ENCODE peak calls at places on chromosomes 1 and 21, in nine cellular contexts. F is colonic mucosa; C is Peyer's patch; Q is A673; N is astrocyte of the spinal cord; I is CD8-positive, alpha-beta T cell; Z is cardiac fibroblast; E is epithelial cell of esophagus; W is fibroblast of pulmonary artery. A is an unnamed sample.

GRCh38 chr1:64624859-64625258 is 120.0 kb upstream of the RAVER2 start:
- DNase-seq in F (no peak), C (no peak), Q (no peak), N (peak), I (no peak), Z (no peak), E (no peak), W (no peak), A (no peak)

GRCh38 chr1:18949689-18950414 is 6.6 kb downstream of the IFFO2 start:
- DNase-seq in F (no peak), C (no peak), Q (peak), N (peak), I (no peak), Z (peak), E (peak), W (peak), A (peak)

GRCh38 chr1:189658381-189658780 is 819.3 kb downstream of the BRINP3 start:
- DNase-seq in F (no peak), C (no peak), Q (peak), N (no peak), I (no peak), Z (no peak), E (peak), W (no peak), A (no peak)

GRCh38 chr21:46320331-46320801 is 3.3 kb downstream of the C21orf58 start:
- DNase-seq in F (no peak), C (no peak), Q (no peak), N (no peak), I (no peak), Z (no peak), E (no peak), W (no peak), A (no peak)

GRCh38 chr1:206579747-206580437 is 32.4 kb downstream of the EIF2D start:
- DNase-seq in F (peak), C (peak), Q (no peak), N (peak), I (peak), Z (peak), E (no peak), W (no peak), A (peak)

GRCh38 chr1:101244842-101245574 is 8.2 kb downstream of the S1PR1 start:
- DNase-seq in F (no peak), C (no peak), Q (no peak), N (no peak), I (no peak), Z (no peak), E (no peak), W (no peak), A (no peak)

GRCh38 chr1:171841931-171842723 is 829 bp downstream of the DNM3 start:
- DNase-seq in F (peak), C (no peak), Q (no peak), N (no peak), I (no peak), Z (no peak), E (peak), W (no peak), A (peak)

GRCh38 chr1:235293322-235293942 is 34.5 kb downstream of the ARID4B start:
- DNase-seq in F (no peak), C (no peak), Q (no peak), N (no peak), I (no peak), Z (no peak), E (no peak), W (no peak), A (no peak)

GRCh38 chr1:28091043-28091781 is 2.8 kb upstream of the EYA3 start:
- DNase-seq in F (peak), C (peak), Q (peak), N (peak), I (peak), Z (peak), E (peak), W (peak), A (peak)

GRCh38 chr1:203144661-203145060 is 17.1 kb downstream of the ADORA1 start:
- DNase-seq in F (no peak), C (no peak), Q (no peak), N (no peak), I (no peak), Z (peak), E (no peak), W (peak), A (peak)

GRCh38 chr21:45326169-45326833 is 38.6 kb upstream of the POFUT2 start:
- DNase-seq in F (no peak), C (peak), Q (peak), N (no peak), I (no peak), Z (no peak), E (no peak), W (peak), A (peak)

GRCh38 chr1:26360051-26360806 is 6.3 kb upstream of the CRYBG2 start:
- DNase-seq in F (no peak), C (no peak), Q (no peak), N (no peak), I (peak), Z (no peak), E (peak), W (no peak), A (no peak)

GRCh38 chr1:175221548-175222175 is 29.1 kb upstream of the KIAA0040 start:
- DNase-seq in F (peak), C (no peak), Q (no peak), N (no peak), I (no peak), Z (peak), E (peak), W (peak), A (no peak)

GRCh38 chr1:5189384-5189783 is 535.0 kb downstream of the AJAP1 start:
- DNase-seq in F (no peak), C (no peak), Q (no peak), N (no peak), I (no peak), Z (no peak), E (no peak), W (no peak), A (no peak)

GRCh38 chr1:159429074-159429861 is 2.7 kb upstream of the OR10J4 start:
- DNase-seq in F (no peak), C (no peak), Q (no peak), N (peak), I (no peak), Z (peak), E (peak), W (peak), A (peak)

GRCh38 chr1:51048021-51048420 is 54.0 kb upstream of the C1orf185 start:
- DNase-seq in F (no peak), C (no peak), Q (no peak), N (no peak), I (no peak), Z (no peak), E (no peak), W (no peak), A (no peak)

GRCh38 chr1:59543211-59543668 is 246.3 kb downstream of the FGGY start:
- DNase-seq in F (no peak), C (no peak), Q (no peak), N (no peak), I (no peak), Z (no peak), E (no peak), W (no peak), A (no peak)

GRCh38 chr21:32112194-32112593 is 166.7 kb downstream of the MIS18A start:
- DNase-seq in F (no peak), C (no peak), Q (no peak), N (no peak), I (no peak), Z (no peak), E (no peak), W (no peak), A (no peak)

GRCh38 chr1:40774266-40774998 is 9.2 kb upstream of the KCNQ4 start:
- DNase-seq in F (peak), C (peak), Q (peak), N (peak), I (peak), Z (peak), E (peak), W (peak), A (no peak)

GRCh38 chr1:231778009-231778719 is 151.6 kb downstream of the DISC1 start:
- DNase-seq in F (peak), C (no peak), Q (no peak), N (peak), I (no peak), Z (peak), E (peak), W (peak), A (peak)

GRCh38 chr1:182087951-182088350 is 26.4 kb upstream of the ZNF648 start:
- DNase-seq in F (no peak), C (no peak), Q (no peak), N (no peak), I (no peak), Z (no peak), E (peak), W (no peak), A (no peak)

GRCh38 chr1:63112155-63112914 is 210.0 kb upstream of the FOXD3 start:
- DNase-seq in F (no peak), C (no peak), Q (peak), N (peak), I (no peak), Z (peak), E (peak), W (peak), A (peak)

GRCh38 chr21:45259206-45259795 is 28.4 kb downstream of the POFUT2 start:
- DNase-seq in F (no peak), C (no peak), Q (no peak), N (no peak), I (no peak), Z (no peak), E (no peak), W (no peak), A (no peak)

DNA sequence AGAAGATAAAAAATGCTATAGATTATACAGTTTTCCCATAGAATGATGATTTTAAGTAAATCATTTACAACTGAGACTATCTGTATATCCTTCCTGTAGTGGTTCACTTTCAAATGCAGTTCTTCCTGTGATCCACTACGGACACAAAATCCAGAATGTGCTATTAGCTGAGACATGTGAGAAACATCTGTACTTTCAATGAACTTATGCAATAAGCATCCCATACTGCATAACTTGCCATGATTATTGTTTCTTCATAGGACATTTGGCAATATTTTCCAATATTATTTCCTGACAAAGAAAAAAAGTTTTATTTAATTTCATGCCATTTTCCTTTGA is 83.5 kb upstream of the PRDX6 start:
- DNase-seq in F (no peak), C (no peak), Q (no peak), N (peak), I (no peak), Z (peak), E (peak), W (peak), A (peak)
- H3K4me3 ChIP-seq in F (no peak), C (no peak), Q (no peak), N (no peak), I (no peak), Z (no peak), E (no peak), W (no peak), A (no peak)

GRCh38 chr1:201568859-201569294 is 29.9 kb downstream of the NAV1 start:
- DNase-seq in F (no peak), C (no peak), Q (no peak), N (no peak), I (no peak), Z (no peak), E (no peak), W (no peak), A (no peak)
- TF ChIP-seq CTCF in F (no peak), C (no peak), Q (no peak), N (no peak), I (no peak), Z (no peak), E (no peak), W (no peak), A (no peak)

DNA sequence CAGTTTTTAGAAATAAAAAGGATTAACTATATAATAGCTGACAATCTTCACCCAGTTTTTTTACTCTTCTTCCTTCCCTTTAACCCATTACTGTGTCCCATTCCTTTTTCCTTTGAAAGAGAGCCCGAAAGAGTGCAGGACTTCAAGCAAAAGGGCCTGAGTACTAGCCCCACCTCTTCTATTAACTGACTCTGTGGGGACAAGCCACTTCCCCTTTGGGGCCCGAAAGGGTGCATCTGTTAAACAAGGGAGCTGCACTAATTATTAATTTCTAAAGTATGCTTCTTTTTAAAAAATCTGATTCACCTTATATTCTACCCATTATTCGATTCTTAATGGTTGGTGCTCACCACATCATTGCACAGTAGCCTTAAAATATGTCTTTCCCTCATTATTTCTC is 3.3 kb downstream of the USP24 start:
- DNase-seq in F (no peak), C (no peak), Q (no peak), N (no peak), I (no peak), Z (no peak), E (no peak), W (no peak), A (no peak)
- H3K4me3 ChIP-seq in F (no peak), C (peak), Q (no peak), N (no peak), I (peak), Z (no peak), E (no peak), W (no peak), A (no peak)

GRCh38 chr1:45339694-45340558 is at the start of the genes MUTYH and TOE1:
- DNase-seq in F (peak), C (peak), Q (peak), N (peak), I (peak), Z (peak), E (peak), W (peak), A (peak)
- TF ChIP-seq CTCF in F (no peak), C (no peak), Q (no peak), N (no peak), I (no peak), Z (no peak), E (no peak), W (no peak), A (no peak)

GRCh38 chr1:46298387-46298786 is 5.0 kb downstream of the LRRC41 start:
- DNase-seq in F (no peak), C (no peak), Q (no peak), N (no peak), I (no peak), Z (no peak), E (no peak), W (no peak), A (no peak)
- H3K4me3 ChIP-seq in F (no peak), C (no peak), Q (no peak), N (no peak), I (no peak), Z (no peak), E (no peak), W (no peak), A (no peak)

DNA sequence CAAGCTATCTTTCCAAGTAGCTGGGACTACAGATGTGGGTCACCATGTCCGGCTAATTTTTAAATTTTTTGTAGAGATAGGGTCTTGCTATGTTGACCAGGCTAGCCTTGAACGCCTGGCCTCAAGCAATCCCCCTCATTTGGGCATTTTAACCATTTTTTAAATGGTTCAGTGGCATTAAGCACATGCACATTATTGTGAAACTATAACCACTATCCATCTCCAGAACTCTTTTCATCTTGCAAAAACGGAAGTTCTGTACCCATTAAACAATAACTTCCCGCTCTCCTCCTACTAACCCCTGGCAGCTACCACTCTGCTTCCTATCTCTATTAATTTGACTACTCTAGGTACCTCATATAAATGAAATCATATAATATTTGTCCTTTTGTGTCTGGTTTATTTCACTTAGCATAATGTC is 4.8 kb upstream of the IL6R start:
- DNase-seq in F (no peak), C (no peak), Q (no peak), N (no peak), I (no peak), Z (no peak), E (no peak), W (no peak), A (no peak)
- TF ChIP-seq CTCF in F (no peak), C (no peak), Q (no peak), N (no peak), I (no peak), Z (no peak), E (no peak), W (no peak), A (no peak)

DNA sequence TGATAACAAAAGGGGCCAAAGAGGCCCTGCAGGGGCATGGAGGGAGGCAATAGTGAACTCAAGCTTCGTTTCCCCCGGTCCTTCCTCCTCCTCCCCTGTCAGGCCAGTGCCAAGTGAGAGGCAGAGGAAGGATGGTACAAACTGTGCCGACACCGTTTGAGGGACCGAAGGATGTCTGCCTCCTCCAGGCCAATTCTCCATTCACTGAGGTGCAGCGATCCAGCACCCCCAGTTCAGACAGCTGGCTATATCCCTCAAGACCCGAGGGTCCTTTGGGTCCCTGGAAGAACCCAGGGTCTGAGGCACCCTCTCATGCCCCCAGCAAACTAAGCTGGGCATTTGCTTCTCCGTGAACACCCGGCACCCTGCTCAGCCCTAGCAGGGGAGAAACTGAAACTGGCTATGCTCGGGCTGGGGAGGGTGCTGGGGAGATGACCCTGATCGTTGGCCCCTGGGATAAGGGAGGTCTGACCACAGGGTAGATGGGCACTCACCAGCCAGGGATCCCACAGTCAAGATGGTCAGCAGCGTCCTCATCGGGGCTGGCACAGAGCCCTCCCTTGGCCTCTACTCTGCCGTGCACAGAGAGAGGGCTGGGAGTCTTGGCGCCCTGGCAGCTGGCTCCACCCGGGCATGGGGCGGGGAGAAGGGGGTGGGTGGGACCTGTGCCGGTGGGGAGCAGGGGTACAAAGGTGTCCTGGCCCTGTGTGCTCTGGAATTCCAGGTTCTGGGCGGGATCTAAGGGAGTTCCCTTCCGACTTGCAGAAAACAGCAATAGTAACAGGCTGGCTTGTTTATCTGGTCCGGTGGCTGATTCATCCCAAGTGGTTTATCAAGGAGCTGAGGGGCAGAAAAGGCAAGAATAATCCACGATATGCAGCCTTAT is at the start of gene IL22RA1:
- DNase-seq in F (peak), C (peak), Q (no peak), N (no peak), I (no peak), Z (peak), E (peak), W (no peak), A (peak)
- H3K4me3 ChIP-seq in F (peak), C (peak), Q (peak), N (no peak), I (no peak), Z (peak), E (peak), W (peak), A (peak)